ENCODE peak calls at places on chromosomes 5 and 9, in eight cellular contexts. One of them, this sample, is unnamed.

GRCh38 chr5:103981592-103981991 is 419.0 kb upstream of the NUDT12 start:
- DNase-seq in cardiac muscle cell: no peak
- DNase-seq in body of pancreas: no peak
- DNase-seq in upper lobe of right lung: no peak
- DNase-seq in HFF-Myc: no peak
- DNase-seq in cardiac fibroblast: no peak
- DNase-seq in CD8-positive, alpha-beta T cell: no peak
- DNase-seq in thoracic aorta: no peak
- DNase-seq in this sample: no peak

GRCh38 chr9:27888661-27889295 is 315.5 kb upstream of the C9orf72 start:
- DNase-seq in cardiac muscle cell: no peak
- DNase-seq in body of pancreas: peak
- DNase-seq in upper lobe of right lung: peak
- DNase-seq in HFF-Myc: peak
- DNase-seq in cardiac fibroblast: peak
- DNase-seq in CD8-positive, alpha-beta T cell: no peak
- DNase-seq in thoracic aorta: no peak
- DNase-seq in this sample: no peak

GRCh38 chr9:86250123-86250522 is 9.3 kb downstream of the C9orf153 start:
- DNase-seq in cardiac muscle cell: no peak
- DNase-seq in body of pancreas: no peak
- DNase-seq in upper lobe of right lung: no peak
- DNase-seq in HFF-Myc: no peak
- DNase-seq in cardiac fibroblast: no peak
- DNase-seq in CD8-positive, alpha-beta T cell: no peak
- DNase-seq in thoracic aorta: no peak
- DNase-seq in this sample: no peak

GRCh38 chr5:126274819-126275218 is 148.4 kb upstream of the GRAMD2B start:
- DNase-seq in cardiac muscle cell: no peak
- DNase-seq in body of pancreas: no peak
- DNase-seq in upper lobe of right lung: no peak
- DNase-seq in HFF-Myc: no peak
- DNase-seq in cardiac fibroblast: no peak
- DNase-seq in CD8-positive, alpha-beta T cell: no peak
- DNase-seq in thoracic aorta: no peak
- DNase-seq in this sample: no peak

GRCh38 chr9:96486351-96487029 is 36.5 kb downstream of the HABP4 start:
- DNase-seq in cardiac muscle cell: peak
- DNase-seq in body of pancreas: peak
- DNase-seq in upper lobe of right lung: peak
- DNase-seq in HFF-Myc: peak
- DNase-seq in cardiac fibroblast: peak
- DNase-seq in CD8-positive, alpha-beta T cell: no peak
- DNase-seq in thoracic aorta: no peak
- DNase-seq in this sample: no peak

GRCh38 chr5:107404595-107405366 is 266.0 kb downstream of the EFNA5 start:
- DNase-seq in cardiac muscle cell: no peak
- DNase-seq in body of pancreas: no peak
- DNase-seq in upper lobe of right lung: no peak
- DNase-seq in HFF-Myc: no peak
- DNase-seq in cardiac fibroblast: peak
- DNase-seq in CD8-positive, alpha-beta T cell: no peak
- DNase-seq in thoracic aorta: no peak
- DNase-seq in this sample: no peak

GRCh38 chr5:119402555-119402954 is 46.7 kb downstream of the TNFAIP8 start:
- DNase-seq in cardiac muscle cell: no peak
- DNase-seq in body of pancreas: no peak
- DNase-seq in upper lobe of right lung: no peak
- DNase-seq in HFF-Myc: no peak
- DNase-seq in cardiac fibroblast: no peak
- DNase-seq in CD8-positive, alpha-beta T cell: no peak
- DNase-seq in thoracic aorta: no peak
- DNase-seq in this sample: no peak

GRCh38 chr5:157180374-157181264 is at the start of gene ITK:
- DNase-seq in cardiac muscle cell: no peak
- DNase-seq in body of pancreas: no peak
- DNase-seq in upper lobe of right lung: no peak
- DNase-seq in HFF-Myc: no peak
- DNase-seq in cardiac fibroblast: no peak
- DNase-seq in CD8-positive, alpha-beta T cell: no peak
- DNase-seq in thoracic aorta: no peak
- DNase-seq in this sample: no peak

GRCh38 chr5:80189701-80190100 is 66.1 kb downstream of the SERINC5 start:
- DNase-seq in cardiac muscle cell: no peak
- DNase-seq in body of pancreas: no peak
- DNase-seq in upper lobe of right lung: no peak
- DNase-seq in HFF-Myc: no peak
- DNase-seq in cardiac fibroblast: no peak
- DNase-seq in CD8-positive, alpha-beta T cell: no peak
- DNase-seq in thoracic aorta: no peak
- DNase-seq in this sample: no peak

GRCh38 chr9:133715295-133715865 is 22.8 kb downstream of the SARDH start:
- DNase-seq in cardiac muscle cell: no peak
- DNase-seq in body of pancreas: no peak
- DNase-seq in upper lobe of right lung: peak
- DNase-seq in HFF-Myc: no peak
- DNase-seq in cardiac fibroblast: peak
- DNase-seq in CD8-positive, alpha-beta T cell: no peak
- DNase-seq in thoracic aorta: no peak
- DNase-seq in this sample: no peak

GRCh38 chr5:99141534-99142135 is 212.8 kb upstream of the CHD1 start:
- DNase-seq in cardiac muscle cell: no peak
- DNase-seq in body of pancreas: no peak
- DNase-seq in upper lobe of right lung: no peak
- DNase-seq in HFF-Myc: no peak
- DNase-seq in cardiac fibroblast: no peak
- DNase-seq in CD8-positive, alpha-beta T cell: no peak
- DNase-seq in thoracic aorta: no peak
- DNase-seq in this sample: no peak

GRCh38 chr5:40570408-40571129 is 109.1 kb upstream of the PTGER4 start:
- DNase-seq in cardiac muscle cell: no peak
- DNase-seq in body of pancreas: no peak
- DNase-seq in upper lobe of right lung: no peak
- DNase-seq in HFF-Myc: peak
- DNase-seq in cardiac fibroblast: peak
- DNase-seq in CD8-positive, alpha-beta T cell: no peak
- DNase-seq in thoracic aorta: no peak
- DNase-seq in this sample: no peak

GRCh38 chr5:137312060-137312459 is 187.1 kb downstream of the SPOCK1 start:
- DNase-seq in cardiac muscle cell: no peak
- DNase-seq in body of pancreas: no peak
- DNase-seq in upper lobe of right lung: no peak
- DNase-seq in HFF-Myc: no peak
- DNase-seq in cardiac fibroblast: no peak
- DNase-seq in CD8-positive, alpha-beta T cell: no peak
- DNase-seq in thoracic aorta: no peak
- DNase-seq in this sample: no peak

GRCh38 chr5:2370626-2371418 is 380.7 kb downstream of the IRX2 start:
- DNase-seq in cardiac muscle cell: no peak
- DNase-seq in body of pancreas: no peak
- DNase-seq in upper lobe of right lung: no peak
- DNase-seq in HFF-Myc: no peak
- DNase-seq in cardiac fibroblast: no peak
- DNase-seq in CD8-positive, alpha-beta T cell: no peak
- DNase-seq in thoracic aorta: no peak
- DNase-seq in this sample: peak

GRCh38 chr5:116746668-116747067 is 172.0 kb upstream of the SEMA6A start:
- DNase-seq in cardiac muscle cell: no peak
- DNase-seq in body of pancreas: no peak
- DNase-seq in upper lobe of right lung: no peak
- DNase-seq in HFF-Myc: no peak
- DNase-seq in cardiac fibroblast: no peak
- DNase-seq in CD8-positive, alpha-beta T cell: no peak
- DNase-seq in thoracic aorta: no peak
- DNase-seq in this sample: no peak

GRCh38 chr9:130201399-130201873 is 29.2 kb downstream of the NCS1 start:
- DNase-seq in cardiac muscle cell: no peak
- DNase-seq in body of pancreas: no peak
- DNase-seq in upper lobe of right lung: no peak
- DNase-seq in HFF-Myc: no peak
- DNase-seq in cardiac fibroblast: no peak
- DNase-seq in CD8-positive, alpha-beta T cell: no peak
- DNase-seq in thoracic aorta: no peak
- DNase-seq in this sample: no peak

GRCh38 chr9:130199605-130200004 is 27.4 kb downstream of the NCS1 start:
- DNase-seq in cardiac muscle cell: no peak
- DNase-seq in body of pancreas: no peak
- DNase-seq in upper lobe of right lung: no peak
- DNase-seq in HFF-Myc: peak
- DNase-seq in cardiac fibroblast: peak
- DNase-seq in CD8-positive, alpha-beta T cell: no peak
- DNase-seq in thoracic aorta: no peak
- DNase-seq in this sample: peak

GRCh38 chr9:130204341-130204740 is 32.1 kb downstream of the NCS1 start:
- DNase-seq in cardiac muscle cell: no peak
- DNase-seq in body of pancreas: no peak
- DNase-seq in upper lobe of right lung: no peak
- DNase-seq in HFF-Myc: no peak
- DNase-seq in cardiac fibroblast: no peak
- DNase-seq in CD8-positive, alpha-beta T cell: no peak
- DNase-seq in thoracic aorta: no peak
- DNase-seq in this sample: no peak

GRCh38 chr9:130200038-130200979 is 28.1 kb downstream of the NCS1 start:
- DNase-seq in cardiac muscle cell: no peak
- DNase-seq in body of pancreas: no peak
- DNase-seq in upper lobe of right lung: no peak
- DNase-seq in HFF-Myc: no peak
- DNase-seq in cardiac fibroblast: no peak
- DNase-seq in CD8-positive, alpha-beta T cell: no peak
- DNase-seq in thoracic aorta: no peak
- DNase-seq in this sample: no peak

GRCh38 chr9:130201974-130202373 is 29.8 kb downstream of the NCS1 start:
- DNase-seq in cardiac muscle cell: no peak
- DNase-seq in body of pancreas: no peak
- DNase-seq in upper lobe of right lung: no peak
- DNase-seq in HFF-Myc: no peak
- DNase-seq in cardiac fibroblast: no peak
- DNase-seq in CD8-positive, alpha-beta T cell: no peak
- DNase-seq in thoracic aorta: no peak
- DNase-seq in this sample: no peak
- H3K4me3 ChIP-seq in cardiac muscle cell: no peak
- H3K4me3 ChIP-seq in body of pancreas: no peak
- H3K4me3 ChIP-seq in upper lobe of right lung: no peak
- H3K4me3 ChIP-seq in HFF-Myc: no peak
- H3K4me3 ChIP-seq in cardiac fibroblast: no peak
- H3K4me3 ChIP-seq in CD8-positive, alpha-beta T cell: no peak
- H3K4me3 ChIP-seq in thoracic aorta: no peak
- H3K4me3 ChIP-seq in this sample: no peak

GRCh38 chr5:43016217-43016779 is 23.8 kb downstream of the ANXA2R start:
- DNase-seq in cardiac muscle cell: no peak
- DNase-seq in body of pancreas: no peak
- DNase-seq in upper lobe of right lung: no peak
- DNase-seq in HFF-Myc: no peak
- DNase-seq in cardiac fibroblast: no peak
- DNase-seq in CD8-positive, alpha-beta T cell: no peak
- DNase-seq in thoracic aorta: no peak
- DNase-seq in this sample: no peak

GRCh38 chr5:43019293-43019614 is 20.9 kb downstream of the ANXA2R start:
- DNase-seq in cardiac muscle cell: no peak
- DNase-seq in body of pancreas: no peak
- DNase-seq in upper lobe of right lung: no peak
- DNase-seq in HFF-Myc: no peak
- DNase-seq in cardiac fibroblast: no peak
- DNase-seq in CD8-positive, alpha-beta T cell: no peak
- DNase-seq in thoracic aorta: no peak
- DNase-seq in this sample: no peak

GRCh38 chr5:43019615-43020293 is 20.4 kb downstream of the ANXA2R start:
- DNase-seq in cardiac muscle cell: peak
- DNase-seq in body of pancreas: peak
- DNase-seq in upper lobe of right lung: peak
- DNase-seq in HFF-Myc: no peak
- DNase-seq in cardiac fibroblast: peak
- DNase-seq in CD8-positive, alpha-beta T cell: peak
- DNase-seq in thoracic aorta: no peak
- DNase-seq in this sample: peak

GRCh38 chr5:43020294-43020711 is 19.8 kb downstream of the ANXA2R start:
- DNase-seq in cardiac muscle cell: no peak
- DNase-seq in body of pancreas: no peak
- DNase-seq in upper lobe of right lung: no peak
- DNase-seq in HFF-Myc: no peak
- DNase-seq in cardiac fibroblast: no peak
- DNase-seq in CD8-positive, alpha-beta T cell: no peak
- DNase-seq in thoracic aorta: no peak
- DNase-seq in this sample: peak

DNA sequence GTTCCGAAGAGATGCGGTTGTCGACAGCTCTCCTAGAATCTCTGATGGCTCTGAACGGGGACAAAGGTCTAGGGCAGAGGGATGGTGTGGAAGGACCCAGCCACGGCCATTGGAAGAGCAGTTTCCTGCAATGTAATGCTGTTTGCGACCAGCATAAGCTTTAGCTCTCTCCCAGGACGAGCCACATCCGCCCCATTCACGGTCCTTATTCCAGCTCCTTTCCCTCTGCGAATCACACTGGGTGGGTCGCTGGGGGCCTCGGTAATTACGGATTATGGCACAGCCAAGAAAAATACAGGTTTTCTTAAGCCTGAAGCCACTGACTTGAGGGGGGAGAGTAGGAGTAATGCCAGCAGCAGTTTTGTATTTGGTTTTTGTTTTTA is 22.7 kb downstream of the ANXA2R start:
- DNase-seq in cardiac muscle cell: peak
- DNase-seq in body of pancreas: no peak
- DNase-seq in upper lobe of right lung: no peak
- DNase-seq in HFF-Myc: no peak
- DNase-seq in cardiac fibroblast: peak
- DNase-seq in CD8-positive, alpha-beta T cell: no peak
- DNase-seq in thoracic aorta: no peak
- DNase-seq in this sample: no peak
- TF ChIP-seq CTCF in cardiac muscle cell: no peak
- TF ChIP-seq CTCF in body of pancreas: no peak
- TF ChIP-seq CTCF in upper lobe of right lung: no peak
- TF ChIP-seq CTCF in HFF-Myc: no peak
- TF ChIP-seq CTCF in cardiac fibroblast: no peak
- TF ChIP-seq CTCF in CD8-positive, alpha-beta T cell: no peak
- TF ChIP-seq CTCF in thoracic aorta: peak
- TF ChIP-seq CTCF in this sample: no peak

GRCh38 chr5:141135718-141136266 is 786 bp downstream of the PCDHB5 start:
- DNase-seq in cardiac muscle cell: no peak
- DNase-seq in body of pancreas: no peak
- DNase-seq in upper lobe of right lung: no peak
- DNase-seq in HFF-Myc: no peak
- DNase-seq in cardiac fibroblast: no peak
- DNase-seq in CD8-positive, alpha-beta T cell: no peak
- DNase-seq in thoracic aorta: no peak
- DNase-seq in this sample: no peak
- H3K4me3 ChIP-seq in cardiac muscle cell: peak
- H3K4me3 ChIP-seq in body of pancreas: peak
- H3K4me3 ChIP-seq in upper lobe of right lung: peak
- H3K4me3 ChIP-seq in HFF-Myc: no peak
- H3K4me3 ChIP-seq in cardiac fibroblast: peak
- H3K4me3 ChIP-seq in CD8-positive, alpha-beta T cell: no peak
- H3K4me3 ChIP-seq in thoracic aorta: peak
- H3K4me3 ChIP-seq in this sample: no peak

DNA sequence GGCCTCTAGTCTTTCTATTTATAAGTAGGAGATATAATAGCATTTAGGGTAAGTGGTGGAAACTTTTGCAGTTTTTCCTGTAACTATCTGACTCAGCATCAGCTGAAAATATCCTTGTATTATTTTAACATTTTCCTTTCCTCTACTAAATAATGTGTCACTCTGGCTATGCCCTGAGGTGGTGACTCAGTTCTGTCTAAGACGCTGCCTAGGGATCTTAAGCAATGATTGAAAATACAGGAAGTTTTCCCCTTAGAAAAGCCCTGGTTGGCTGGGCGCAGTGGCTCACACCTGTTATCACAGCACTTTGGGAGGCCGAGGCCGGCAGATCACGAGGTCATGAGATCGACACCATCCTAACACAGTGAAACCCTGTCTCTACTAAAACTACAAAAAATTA is 9.3 kb upstream of the EDIL3 start:
- DNase-seq in cardiac muscle cell: no peak
- DNase-seq in body of pancreas: no peak
- DNase-seq in upper lobe of right lung: no peak
- DNase-seq in HFF-Myc: no peak
- DNase-seq in cardiac fibroblast: peak
- DNase-seq in CD8-positive, alpha-beta T cell: no peak
- DNase-seq in thoracic aorta: peak
- DNase-seq in this sample: no peak
- TF ChIP-seq CTCF in cardiac muscle cell: no peak
- TF ChIP-seq CTCF in body of pancreas: no peak
- TF ChIP-seq CTCF in upper lobe of right lung: no peak
- TF ChIP-seq CTCF in HFF-Myc: no peak
- TF ChIP-seq CTCF in cardiac fibroblast: no peak
- TF ChIP-seq CTCF in CD8-positive, alpha-beta T cell: no peak
- TF ChIP-seq CTCF in thoracic aorta: no peak
- TF ChIP-seq CTCF in this sample: no peak